ENCODE peak calls at places on chromosomes 5 and 9, in ten cellular contexts. Y is T1000; M is NCI-H2081; W is NCI-H1694; N is NCI-H1092; H is AG08395; J is CD8-positive, alpha-beta memory T cell; R is T47D; X is stimulated activated naive CD8-positive, alpha-beta T cell treated with anti-CD3 and anti-CD28 coated beads, Interleukin-15, amount 100 ng/mL, for 72 hours; Q is mucosa of descending colon. I is an unnamed sample.

GRCh38 chr5:124806026-124806856 is 59.8 kb upstream of the ZNF608 start:
- DNase-seq in X (no peak), M (peak), J (no peak), Q (peak), W (peak), Y (no peak), H (peak), R (no peak), N (peak), I (peak)

GRCh38 chr9:3708751-3709150 is 182.9 kb upstream of the RFX3 start:
- DNase-seq in H (no peak), Q (no peak), N (peak), W (peak), Y (no peak), X (no peak), M (peak), J (no peak), R (no peak), I (no peak)

GRCh38 chr9:129109952-129110739 is 447 bp downstream of the CRAT start:
- DNase-seq in W (no peak), X (peak), M (no peak), J (no peak), Y (peak), H (peak), R (no peak), N (no peak), Q (no peak), I (no peak)

GRCh38 chr5:129904667-129905466 is 602 bp downstream of the CHSY3 start:
- DNase-seq in X (no peak), Q (peak), M (no peak), R (no peak), H (peak), W (no peak), N (no peak), J (no peak), Y (no peak), I (no peak)

GRCh38 chr9:98064623-98065392 is 8.3 kb downstream of the NANS start:
- DNase-seq in J (no peak), N (no peak), Y (no peak), X (no peak), H (no peak), R (no peak), M (peak), W (no peak), Q (no peak), I (no peak)

GRCh38 chr9:98034593-98035546 is 21.7 kb upstream of the NANS start:
- DNase-seq in Y (no peak), J (peak), M (peak), N (peak), W (peak), R (peak), X (peak), H (peak), Q (peak), I (peak)

GRCh38 chr5:14869286-14870164 is 2.1 kb downstream of the ANKH start:
- DNase-seq in Q (no peak), R (no peak), J (no peak), X (peak), W (no peak), M (peak), N (no peak), Y (no peak), H (no peak), I (no peak)

GRCh38 chr5:150619359-150620230 is 20.9 kb upstream of the SYNPO start:
- DNase-seq in Y (no peak), J (no peak), H (peak), X (no peak), R (no peak), M (no peak), Q (peak), W (no peak), N (no peak), I (no peak)

GRCh38 chr9:31084331-31084730 is 1300.1 kb upstream of the ACO1 start:
- DNase-seq in Y (no peak), H (no peak), M (no peak), R (no peak), Q (no peak), X (no peak), J (no peak), W (no peak), N (no peak), I (no peak)

GRCh38 chr9:97710356-97711222 is 13.4 kb upstream of the XPA start:
- DNase-seq in Y (no peak), Q (no peak), R (peak), J (peak), X (peak), H (peak), M (peak), W (peak), N (peak), I (peak)

GRCh38 chr5:135372654-135373381 is 26.2 kb downstream of the MACROH2A1 start:
- DNase-seq in R (no peak), J (no peak), X (no peak), W (no peak), H (no peak), Y (no peak), M (no peak), N (no peak), Q (no peak), I (no peak)

GRCh38 chr9:8924529-8924928 is 1125.0 kb upstream of the DMAC1 start:
- DNase-seq in M (no peak), N (no peak), J (no peak), X (no peak), H (no peak), W (no peak), Y (peak), Q (no peak), R (no peak), I (no peak)

GRCh38 chr9:37899041-37899440 is 4.9 kb downstream of the SLC25A51 start:
- DNase-seq in N (no peak), W (no peak), X (no peak), J (no peak), Q (no peak), H (peak), M (no peak), Y (no peak), R (no peak), I (no peak)

I was measured in stomach.